ENCODE peak calls at places on chromosomes 11 and 22, in ten cellular contexts. S is activated naive CD4-positive, alpha-beta T cell treated with anti-CD3 and anti-CD28 coated beads, Interleukin-2, amount 50 U/mL, for 16 hours; Y is HCEC 1CT; M is GM04504; X is caudate nucleus; E is CD4-positive, alpha-beta T cell; Q is foreskin melanocyte; J is stimulated activated CD8-positive, alpha-beta memory T cell treated with anti-CD3 and anti-CD28 coated beads, Interleukin-7, amount 100 ng/mL, for 1 hour; P is GM19239; O is neural crest cell. B is an unnamed sample.

GRCh38 chr22:38474003-38474607 is 6.2 kb downstream of the KDELR3 start:
- DNase-seq in E (no peak), J (no peak), Y (no peak), P (no peak), S (no peak), O (no peak), X (no peak), Q (no peak), M (no peak), B (no peak)

GRCh38 chr11:8832571-8833260 is 78.3 kb upstream of the AKIP1 start:
- DNase-seq in X (no peak), E (no peak), Y (peak; percentile 77), P (peak; percentile 60), J (no peak), S (no peak), Q (peak; percentile 76), M (peak; percentile 80), O (no peak), B (peak; percentile 45)

GRCh38 chr11:72813740-72814138 is 472 bp upstream of the ATG16L2 start:
- DNase-seq in O (no peak), P (no peak), M (no peak), Q (peak; percentile 78), S (peak; percentile 86), X (peak; percentile 82), Y (peak; percentile 81), J (no peak), E (no peak), B (peak; percentile 81)

GRCh38 chr11:69439651-69440464 is 41.6 kb upstream of the LINC01488 start:
- DNase-seq in Q (no peak), P (no peak), X (no peak), M (no peak), E (no peak), J (no peak), S (no peak), O (no peak), Y (no peak), B (no peak)

GRCh38 chr11:62804310-62805043 is 763 bp downstream of the NXF1 start:
- DNase-seq in O (no peak), Y (peak; percentile 37), X (no peak), E (no peak), M (peak; percentile 19), Q (peak; percentile 49), P (no peak), S (peak; percentile 31), J (no peak), B (peak; percentile 27)

GRCh38 chr22:27045103-27045940 is 387.9 kb downstream of the MIAT start:
- DNase-seq in M (peak; percentile 17), Y (peak; percentile 13), P (no peak), X (no peak), O (no peak), J (no peak), E (no peak), S (no peak), Q (peak; percentile 21), B (no peak)

GRCh38 chr22:38104084-38104483 is 6.4 kb downstream of the BAIAP2L2 start:
- DNase-seq in S (no peak), X (no peak), P (no peak), Y (no peak), O (no peak), E (no peak), M (no peak), J (no peak), Q (peak; percentile 33), B (no peak)

GRCh38 chr11:1875093-1875785 is 16.5 kb downstream of the PRR33 start:
- DNase-seq in P (no peak), O (no peak), Y (no peak), E (no peak), J (no peak), M (no peak), S (peak; percentile 9), X (no peak), Q (no peak), B (peak; percentile 0)

GRCh38 chr22:38981005-38981658 is 1.0 kb upstream of the APOBEC3B start:
- DNase-seq in E (no peak), J (no peak), S (no peak), M (no peak), Y (no peak), X (no peak), Q (no peak), P (no peak), O (no peak), B (peak; percentile 92)

GRCh38 chr11:46901156-46901555 is 17.2 kb downstream of the LRP4 start:
- DNase-seq in O (no peak), X (no peak), Y (no peak), E (no peak), P (no peak), M (no peak), J (no peak), Q (peak; percentile 31), S (no peak), B (no peak)

GRCh38 chr22:40322818-40323447 is 23.4 kb upstream of the ADSL start:
- DNase-seq in M (no peak), Q (no peak), X (no peak), J (no peak), O (no peak), E (no peak), S (no peak), Y (no peak), P (no peak), B (no peak)

GRCh38 chr11:95375881-95376280 is 144.9 kb upstream of the SESN3 start:
- DNase-seq in J (no peak), Q (no peak), Y (peak; percentile 49), M (peak; percentile 76), O (no peak), S (no peak), X (no peak), P (no peak), E (no peak), B (no peak)

GRCh38 chr11:64306876-64307622 is 1.7 kb downstream of the ESRRA start:
- DNase-seq in S (no peak), Q (no peak), X (no peak), Y (no peak), O (no peak), M (no peak), P (no peak), J (no peak), E (no peak), B (peak; percentile 58)

GRCh38 chr11:131944709-131945108 is 574.3 kb downstream of the NTM start:
- DNase-seq in O (no peak), E (no peak), X (no peak), M (peak; percentile 10), S (no peak), Q (no peak), Y (no peak), J (no peak), P (no peak), B (no peak)

GRCh38 chr22:44127353-44127752 is 53.4 kb upstream of the PARVG start:
- DNase-seq in O (no peak), J (no peak), Q (no peak), P (no peak), Y (no peak), X (no peak), M (no peak), E (no peak), S (no peak), B (peak; percentile 27)

B was measured in thyroid gland.